ENCODE peak calls at places on chromosomes 5 and 9, in nine cellular contexts. One of them, this sample, is unnamed.

GRCh38 chr5:91224969-91225368 is 158.1 kb downstream of the ARRDC3 start:
- DNase-seq in uterus: no peak
- DNase-seq in HT1080: no peak
- DNase-seq in NCI-H1092 treated with DMSO at 0.1 percent for 48 hours: no peak
- DNase-seq in cardiac muscle cell: no peak
- DNase-seq in substantia nigra: no peak
- DNase-seq in stimulated activated CD8-positive, alpha-beta memory T cell treated with anti-CD3 and anti-CD28 coated beads, Interleukin-15, amount 100 ng/mL, for 1 hour: no peak
- DNase-seq in activated T-cell treated with anti-CD3 and anti-CD28 coated beads for 48 hours: no peak
- DNase-seq in NCI-H2029: peak
- DNase-seq in this sample: no peak

GRCh38 chr5:125058185-125058826 is 311.9 kb upstream of the ZNF608 start:
- DNase-seq in uterus: no peak
- DNase-seq in HT1080: no peak
- DNase-seq in NCI-H1092 treated with DMSO at 0.1 percent for 48 hours: peak
- DNase-seq in cardiac muscle cell: no peak
- DNase-seq in substantia nigra: no peak
- DNase-seq in stimulated activated CD8-positive, alpha-beta memory T cell treated with anti-CD3 and anti-CD28 coated beads, Interleukin-15, amount 100 ng/mL, for 1 hour: no peak
- DNase-seq in activated T-cell treated with anti-CD3 and anti-CD28 coated beads for 48 hours: no peak
- DNase-seq in NCI-H2029: peak
- DNase-seq in this sample: no peak

GRCh38 chr5:164175083-164175482 is 669.7 kb downstream of the MAT2B start:
- DNase-seq in uterus: no peak
- DNase-seq in HT1080: peak
- DNase-seq in NCI-H1092 treated with DMSO at 0.1 percent for 48 hours: no peak
- DNase-seq in cardiac muscle cell: no peak
- DNase-seq in substantia nigra: no peak
- DNase-seq in stimulated activated CD8-positive, alpha-beta memory T cell treated with anti-CD3 and anti-CD28 coated beads, Interleukin-15, amount 100 ng/mL, for 1 hour: no peak
- DNase-seq in activated T-cell treated with anti-CD3 and anti-CD28 coated beads for 48 hours: no peak
- DNase-seq in NCI-H2029: no peak
- DNase-seq in this sample: no peak

GRCh38 chr9:121744002-121744686 is 92.7 kb downstream of the DAB2IP start:
- DNase-seq in uterus: peak
- DNase-seq in HT1080: peak
- DNase-seq in NCI-H1092 treated with DMSO at 0.1 percent for 48 hours: peak
- DNase-seq in cardiac muscle cell: peak
- DNase-seq in substantia nigra: peak
- DNase-seq in stimulated activated CD8-positive, alpha-beta memory T cell treated with anti-CD3 and anti-CD28 coated beads, Interleukin-15, amount 100 ng/mL, for 1 hour: no peak
- DNase-seq in activated T-cell treated with anti-CD3 and anti-CD28 coated beads for 48 hours: peak
- DNase-seq in NCI-H2029: no peak
- DNase-seq in this sample: peak

GRCh38 chr9:137720571-137721110 is 101.8 kb downstream of the EHMT1 start:
- DNase-seq in uterus: no peak
- DNase-seq in HT1080: no peak
- DNase-seq in NCI-H1092 treated with DMSO at 0.1 percent for 48 hours: no peak
- DNase-seq in cardiac muscle cell: no peak
- DNase-seq in substantia nigra: no peak
- DNase-seq in stimulated activated CD8-positive, alpha-beta memory T cell treated with anti-CD3 and anti-CD28 coated beads, Interleukin-15, amount 100 ng/mL, for 1 hour: no peak
- DNase-seq in activated T-cell treated with anti-CD3 and anti-CD28 coated beads for 48 hours: no peak
- DNase-seq in NCI-H2029: no peak
- DNase-seq in this sample: no peak

GRCh38 chr9:18504707-18505106 is 30.8 kb downstream of the ADAMTSL1 start:
- DNase-seq in uterus: no peak
- DNase-seq in HT1080: no peak
- DNase-seq in NCI-H1092 treated with DMSO at 0.1 percent for 48 hours: no peak
- DNase-seq in cardiac muscle cell: no peak
- DNase-seq in substantia nigra: no peak
- DNase-seq in stimulated activated CD8-positive, alpha-beta memory T cell treated with anti-CD3 and anti-CD28 coated beads, Interleukin-15, amount 100 ng/mL, for 1 hour: no peak
- DNase-seq in activated T-cell treated with anti-CD3 and anti-CD28 coated beads for 48 hours: no peak
- DNase-seq in NCI-H2029: no peak
- DNase-seq in this sample: no peak

GRCh38 chr5:103262422-103262871 is 3.9 kb downstream of the MACIR start:
- DNase-seq in uterus: no peak
- DNase-seq in HT1080: peak
- DNase-seq in NCI-H1092 treated with DMSO at 0.1 percent for 48 hours: no peak
- DNase-seq in cardiac muscle cell: no peak
- DNase-seq in substantia nigra: no peak
- DNase-seq in stimulated activated CD8-positive, alpha-beta memory T cell treated with anti-CD3 and anti-CD28 coated beads, Interleukin-15, amount 100 ng/mL, for 1 hour: no peak
- DNase-seq in activated T-cell treated with anti-CD3 and anti-CD28 coated beads for 48 hours: no peak
- DNase-seq in NCI-H2029: no peak
- DNase-seq in this sample: no peak

GRCh38 chr5:115838885-115839518 is 2.4 kb downstream of the ATG12 start:
- DNase-seq in uterus: no peak
- DNase-seq in HT1080: peak
- DNase-seq in NCI-H1092 treated with DMSO at 0.1 percent for 48 hours: peak
- DNase-seq in cardiac muscle cell: peak
- DNase-seq in substantia nigra: no peak
- DNase-seq in stimulated activated CD8-positive, alpha-beta memory T cell treated with anti-CD3 and anti-CD28 coated beads, Interleukin-15, amount 100 ng/mL, for 1 hour: no peak
- DNase-seq in activated T-cell treated with anti-CD3 and anti-CD28 coated beads for 48 hours: no peak
- DNase-seq in NCI-H2029: peak
- DNase-seq in this sample: no peak